ENCODE peak calls at places on chromosomes 5 and 9, in eight cellular contexts. One of them, this sample, is unnamed.

GRCh38 chr9:84254972-84255371 is 85.6 kb downstream of the SLC28A3 start:
- DNase-seq in GM23248: no peak
- DNase-seq in bronchial epithelial cell: peak; percentile 29
- DNase-seq in hepatocyte: peak; percentile 34
- DNase-seq in spleen: no peak
- DNase-seq in H7: no peak
- DNase-seq in heart left ventricle: no peak
- DNase-seq in foreskin fibroblast: no peak
- DNase-seq in this sample: no peak

GRCh38 chr9:89398651-89399050 is 80.4 kb downstream of the SECISBP2 start:
- DNase-seq in spleen: no peak
- DNase-seq in foreskin fibroblast: no peak
- DNase-seq in hepatocyte: no peak
- DNase-seq in heart left ventricle: no peak
- DNase-seq in GM23248: no peak
- DNase-seq in H7: no peak
- DNase-seq in bronchial epithelial cell: no peak
- DNase-seq in this sample: no peak

GRCh38 chr5:111627862-111628261 is 115.5 kb upstream of the STARD4 start:
- DNase-seq in bronchial epithelial cell: no peak
- DNase-seq in H7: no peak
- DNase-seq in heart left ventricle: no peak
- DNase-seq in hepatocyte: no peak
- DNase-seq in spleen: no peak
- DNase-seq in GM23248: no peak
- DNase-seq in foreskin fibroblast: no peak
- DNase-seq in this sample: no peak

GRCh38 chr9:124256517-124257069 is 1.2 kb upstream of the NEK6 start:
- DNase-seq in foreskin fibroblast: peak; percentile 91
- DNase-seq in H7: peak; percentile 34
- DNase-seq in bronchial epithelial cell: peak; percentile 77
- DNase-seq in heart left ventricle: no peak
- DNase-seq in GM23248: peak; percentile 92
- DNase-seq in hepatocyte: peak; percentile 54
- DNase-seq in spleen: peak; percentile 63
- DNase-seq in this sample: peak; percentile 86

GRCh38 chr5:168471785-168472184 is 14.5 kb upstream of the RARS1 start:
- DNase-seq in H7: no peak
- DNase-seq in spleen: no peak
- DNase-seq in bronchial epithelial cell: no peak
- DNase-seq in heart left ventricle: no peak
- DNase-seq in hepatocyte: no peak
- DNase-seq in GM23248: peak; percentile 71
- DNase-seq in foreskin fibroblast: peak; percentile 87
- DNase-seq in this sample: no peak

GRCh38 chr5:142686210-142686734 is 382 bp upstream of the FGF1 start:
- DNase-seq in heart left ventricle: peak; percentile 30
- DNase-seq in GM23248: no peak
- DNase-seq in H7: no peak
- DNase-seq in foreskin fibroblast: no peak
- DNase-seq in hepatocyte: no peak
- DNase-seq in spleen: no peak
- DNase-seq in bronchial epithelial cell: peak; percentile 69
- DNase-seq in this sample: no peak

GRCh38 chr5:6719896-6720560 is 6.8 kb downstream of the TENT4A start:
- DNase-seq in foreskin fibroblast: peak; percentile 47
- DNase-seq in heart left ventricle: no peak
- DNase-seq in GM23248: peak; percentile 69
- DNase-seq in hepatocyte: no peak
- DNase-seq in H7: no peak
- DNase-seq in bronchial epithelial cell: no peak
- DNase-seq in spleen: no peak
- DNase-seq in this sample: no peak

GRCh38 chr5:151107738-151108520 is 27.1 kb upstream of the TNIP1 start:
- DNase-seq in bronchial epithelial cell: peak; percentile 38
- DNase-seq in hepatocyte: no peak
- DNase-seq in H7: no peak
- DNase-seq in foreskin fibroblast: peak; percentile 55
- DNase-seq in heart left ventricle: peak; percentile 66
- DNase-seq in spleen: peak; percentile 41
- DNase-seq in GM23248: peak; percentile 71
- DNase-seq in this sample: peak; percentile 81

GRCh38 chr5:138353550-138353893 is 1.0 kb downstream of the KDM3B start:
- DNase-seq in foreskin fibroblast: peak; percentile 68
- DNase-seq in H7: no peak
- DNase-seq in heart left ventricle: no peak
- DNase-seq in GM23248: peak; percentile 72
- DNase-seq in bronchial epithelial cell: no peak
- DNase-seq in hepatocyte: no peak
- DNase-seq in spleen: no peak
- DNase-seq in this sample: no peak

GRCh38 chr9:136079211-136079915 is 15.7 kb downstream of the NACC2 start:
- DNase-seq in H7: peak; percentile 72
- DNase-seq in foreskin fibroblast: peak; percentile 36
- DNase-seq in GM23248: no peak
- DNase-seq in spleen: no peak
- DNase-seq in hepatocyte: no peak
- DNase-seq in bronchial epithelial cell: no peak
- DNase-seq in heart left ventricle: no peak
- DNase-seq in this sample: no peak

GRCh38 chr5:179870403-179870903 is 11.8 kb upstream of the MRNIP start:
- DNase-seq in hepatocyte: peak; percentile 65
- DNase-seq in foreskin fibroblast: no peak
- DNase-seq in heart left ventricle: peak; percentile 89
- DNase-seq in GM23248: peak; percentile 39
- DNase-seq in spleen: peak; percentile 71
- DNase-seq in bronchial epithelial cell: no peak
- DNase-seq in H7: peak; percentile 93
- DNase-seq in this sample: peak; percentile 70

GRCh38 chr9:121278535-121279169 is 10.7 kb downstream of the GSN start:
- DNase-seq in GM23248: peak; percentile 99
- DNase-seq in H7: peak; percentile 75
- DNase-seq in heart left ventricle: peak; percentile 77
- DNase-seq in foreskin fibroblast: peak; percentile 99
- DNase-seq in spleen: no peak
- DNase-seq in bronchial epithelial cell: peak; percentile 95
- DNase-seq in hepatocyte: peak; percentile 84
- DNase-seq in this sample: peak; percentile 91

GRCh38 chr5:131384616-131385214 is 120.9 kb downstream of the CDC42SE2 start:
- DNase-seq in H7: no peak
- DNase-seq in spleen: no peak
- DNase-seq in GM23248: peak; percentile 33
- DNase-seq in heart left ventricle: no peak
- DNase-seq in bronchial epithelial cell: no peak
- DNase-seq in hepatocyte: no peak
- DNase-seq in foreskin fibroblast: no peak
- DNase-seq in this sample: no peak

GRCh38 chr5:32710335-32710858 is 724 bp upstream of the NPR3 start:
- DNase-seq in heart left ventricle: peak; percentile 48
- DNase-seq in GM23248: peak; percentile 61
- DNase-seq in H7: peak; percentile 73
- DNase-seq in spleen: no peak
- DNase-seq in foreskin fibroblast: no peak
- DNase-seq in bronchial epithelial cell: no peak
- DNase-seq in hepatocyte: peak; percentile 39
- DNase-seq in this sample: peak; percentile 25

GRCh38 chr9:75169623-75170022 is 81.3 kb downstream of the OSTF1 start:
- DNase-seq in hepatocyte: no peak
- DNase-seq in GM23248: peak; percentile 47
- DNase-seq in spleen: no peak
- DNase-seq in heart left ventricle: no peak
- DNase-seq in foreskin fibroblast: peak; percentile 37
- DNase-seq in bronchial epithelial cell: peak; percentile 73
- DNase-seq in H7: no peak
- DNase-seq in this sample: no peak

GRCh38 chr9:14396171-14396570 is 82.2 kb upstream of the NFIB start:
- DNase-seq in heart left ventricle: peak; percentile 59
- DNase-seq in spleen: no peak
- DNase-seq in bronchial epithelial cell: no peak
- DNase-seq in hepatocyte: no peak
- DNase-seq in GM23248: no peak
- DNase-seq in foreskin fibroblast: no peak
- DNase-seq in H7: no peak
- DNase-seq in this sample: no peak

DNA sequence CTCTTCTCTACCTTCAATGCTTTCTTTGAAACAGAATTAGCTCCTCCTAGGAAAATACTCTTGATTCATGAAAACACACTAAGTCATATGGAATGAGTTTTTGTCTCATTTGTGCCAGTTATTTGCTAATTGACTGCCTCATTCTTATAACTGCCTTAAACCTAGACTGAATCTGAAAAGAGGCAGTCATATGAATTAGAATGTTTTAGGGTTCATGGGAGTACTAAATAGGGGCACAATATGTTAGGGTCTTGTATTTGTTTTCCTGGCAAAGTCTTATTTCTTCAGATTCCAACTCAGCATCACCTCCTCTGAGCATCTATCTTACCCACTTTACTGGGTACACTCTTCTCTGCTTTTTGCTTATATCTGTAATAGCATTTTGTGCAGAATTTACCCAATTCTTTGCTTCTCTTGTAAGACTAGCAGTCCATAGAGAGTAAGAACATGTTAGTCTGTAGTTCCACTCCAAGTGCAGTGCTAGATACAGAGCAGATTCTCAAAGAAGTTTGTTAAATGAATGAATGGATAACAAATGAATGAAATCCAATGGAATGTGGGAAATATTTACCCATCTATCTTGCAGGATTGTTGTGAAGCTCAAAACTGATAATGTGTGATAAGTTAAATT is 43.9 kb upstream of the ALDH1A1 start:
- DNase-seq in GM23248: peak; percentile 48
- DNase-seq in bronchial epithelial cell: no peak
- DNase-seq in foreskin fibroblast: peak; percentile 33
- DNase-seq in heart left ventricle: no peak
- DNase-seq in H7: no peak
- DNase-seq in spleen: no peak
- DNase-seq in hepatocyte: no peak
- DNase-seq in this sample: no peak
- H3K4me3 ChIP-seq in GM23248: no peak overlapping the region
- H3K4me3 ChIP-seq in bronchial epithelial cell: no peak overlapping the region
- H3K4me3 ChIP-seq in foreskin fibroblast: no peak overlapping the region
- H3K4me3 ChIP-seq in heart left ventricle: no peak overlapping the region
- H3K4me3 ChIP-seq in H7: no peak overlapping the region
- H3K4me3 ChIP-seq in spleen: no peak overlapping the region
- H3K4me3 ChIP-seq in hepatocyte: no peak overlapping the region
- H3K4me3 ChIP-seq in this sample: no peak overlapping the region

GRCh38 chr9:6413365-6414263 is 615 bp downstream of the UHRF2 start:
- DNase-seq in spleen: peak; percentile 93
- DNase-seq in foreskin fibroblast: peak; percentile 35
- DNase-seq in heart left ventricle: no peak
- DNase-seq in GM23248: peak; percentile 53
- DNase-seq in H7: peak; percentile 68
- DNase-seq in bronchial epithelial cell: peak; percentile 7
- DNase-seq in hepatocyte: peak; percentile 61
- DNase-seq in this sample: peak; percentile 5

GRCh38 chr9:6414291-6414690 is 1.3 kb downstream of the UHRF2 start:
- DNase-seq in bronchial epithelial cell: peak; percentile 28
- DNase-seq in hepatocyte: peak; percentile 39
- DNase-seq in spleen: no peak
- DNase-seq in foreskin fibroblast: peak; percentile 63
- DNase-seq in GM23248: peak; percentile 78
- DNase-seq in heart left ventricle: no peak
- DNase-seq in H7: no peak
- DNase-seq in this sample: no peak

GRCh38 chr9:6415266-6415665 is 2.3 kb downstream of the UHRF2 start:
- DNase-seq in hepatocyte: no peak
- DNase-seq in spleen: no peak
- DNase-seq in bronchial epithelial cell: no peak
- DNase-seq in foreskin fibroblast: no peak
- DNase-seq in H7: no peak
- DNase-seq in heart left ventricle: no peak
- DNase-seq in GM23248: peak; percentile 15
- DNase-seq in this sample: no peak

GRCh38 chr9:6418764-6419163 is 5.8 kb downstream of the UHRF2 start:
- DNase-seq in GM23248: no peak
- DNase-seq in H7: no peak
- DNase-seq in bronchial epithelial cell: no peak
- DNase-seq in hepatocyte: no peak
- DNase-seq in foreskin fibroblast: no peak
- DNase-seq in spleen: no peak
- DNase-seq in heart left ventricle: no peak
- DNase-seq in this sample: no peak

GRCh38 chr9:6417186-6417585 is 4.2 kb downstream of the UHRF2 start:
- DNase-seq in H7: no peak
- DNase-seq in heart left ventricle: no peak
- DNase-seq in spleen: no peak
- DNase-seq in bronchial epithelial cell: peak; percentile 27
- DNase-seq in hepatocyte: no peak
- DNase-seq in GM23248: peak; percentile 27
- DNase-seq in foreskin fibroblast: peak; percentile 44
- DNase-seq in this sample: no peak
- H3K4me3 ChIP-seq in H7: no peak overlapping the region
- H3K4me3 ChIP-seq in heart left ventricle: no peak overlapping the region
- H3K4me3 ChIP-seq in spleen: no peak overlapping the region
- H3K4me3 ChIP-seq in bronchial epithelial cell: no peak overlapping the region
- H3K4me3 ChIP-seq in hepatocyte: no peak overlapping the region
- H3K4me3 ChIP-seq in GM23248: peak overlapping the region; percentile 35
- H3K4me3 ChIP-seq in foreskin fibroblast: no peak overlapping the region
- H3K4me3 ChIP-seq in this sample: no peak overlapping the region

GRCh38 chr5:80246995-80247729 is 8.7 kb downstream of the SERINC5 start:
- DNase-seq in GM23248: peak; percentile 98
- DNase-seq in bronchial epithelial cell: peak; percentile 98
- DNase-seq in foreskin fibroblast: peak; percentile 94
- DNase-seq in heart left ventricle: peak; percentile 74
- DNase-seq in spleen: no peak
- DNase-seq in H7: peak; percentile 60
- DNase-seq in hepatocyte: peak; percentile 90
- DNase-seq in this sample: peak; percentile 89
- H3K4me3 ChIP-seq in GM23248: peak overlapping the region; percentile 64
- H3K4me3 ChIP-seq in bronchial epithelial cell: no peak overlapping the region
- H3K4me3 ChIP-seq in foreskin fibroblast: no peak overlapping the region
- H3K4me3 ChIP-seq in heart left ventricle: no peak overlapping the region
- H3K4me3 ChIP-seq in spleen: no peak overlapping the region
- H3K4me3 ChIP-seq in H7: no peak overlapping the region
- H3K4me3 ChIP-seq in hepatocyte: no peak overlapping the region
- H3K4me3 ChIP-seq in this sample: no peak overlapping the region

GRCh38 chr5:87780831-87781760 is 368.4 kb upstream of the CCNH start:
- DNase-seq in H7: peak; percentile 21
- DNase-seq in heart left ventricle: peak; percentile 76
- DNase-seq in foreskin fibroblast: peak; percentile 87
- DNase-seq in spleen: peak; percentile 87
- DNase-seq in hepatocyte: peak; percentile 92
- DNase-seq in GM23248: peak; percentile 90
- DNase-seq in bronchial epithelial cell: peak; percentile 70
- DNase-seq in this sample: peak; percentile 72
- H3K4me3 ChIP-seq in H7: no peak overlapping the region
- H3K4me3 ChIP-seq in heart left ventricle: no peak overlapping the region
- H3K4me3 ChIP-seq in foreskin fibroblast: no peak overlapping the region
- H3K4me3 ChIP-seq in spleen: no peak overlapping the region
- H3K4me3 ChIP-seq in hepatocyte: no peak overlapping the region
- H3K4me3 ChIP-seq in GM23248: no peak overlapping the region
- H3K4me3 ChIP-seq in bronchial epithelial cell: no peak overlapping the region
- H3K4me3 ChIP-seq in this sample: no peak overlapping the region

GRCh38 chr9:68560131-68560844 is 19.6 kb upstream of the TMEM252 start:
- DNase-seq in H7: peak; percentile 57
- DNase-seq in spleen: peak; percentile 87
- DNase-seq in heart left ventricle: peak; percentile 55
- DNase-seq in bronchial epithelial cell: no peak
- DNase-seq in foreskin fibroblast: peak; percentile 35
- DNase-seq in GM23248: peak; percentile 8
- DNase-seq in hepatocyte: peak; percentile 37
- DNase-seq in this sample: no peak
- H3K4me3 ChIP-seq in H7: no peak overlapping the region
- H3K4me3 ChIP-seq in spleen: no peak overlapping the region
- H3K4me3 ChIP-seq in heart left ventricle: no peak overlapping the region
- H3K4me3 ChIP-seq in bronchial epithelial cell: no peak overlapping the region
- H3K4me3 ChIP-seq in foreskin fibroblast: no peak overlapping the region
- H3K4me3 ChIP-seq in GM23248: no peak overlapping the region
- H3K4me3 ChIP-seq in hepatocyte: no peak overlapping the region
- H3K4me3 ChIP-seq in this sample: no peak overlapping the region